ENCODE peak calls at places on chromosome 2, in four cellular contexts. N, I, C and Y are unnamed samples.
A peak's percentile ranks its signal among the peaks of the same experiment; 100 is the strongest.

GRCh38 chr2:105653313-105653712 is 91.4 kb upstream of the NCK2 start:
- DNase-seq in N (no peak), I (no peak), C (no peak), Y (no peak)

GRCh38 chr2:43073373-43073772 is 153.0 kb downstream of the ZFP36L2 start:
- DNase-seq in N (no peak), I (peak; percentile 46), C (peak; percentile 95), Y (no peak)

GRCh38 chr2:182521453-182522427 is 94.9 kb upstream of the PDE1A start:
- DNase-seq in N (no peak), I (no peak), C (no peak), Y (no peak)

GRCh38 chr2:67318014-67318413 is 79.1 kb upstream of the ETAA1 start:
- DNase-seq in N (no peak), I (no peak), C (no peak), Y (no peak)

GRCh38 chr2:149164296-149164695 is 125.8 kb downstream of the LYPD6B start:
- DNase-seq in N (no peak), I (no peak), C (peak; percentile 39), Y (no peak)

GRCh38 chr2:42207826-42208225 is 38.7 kb downstream of the EML4 start:
- DNase-seq in N (no peak), I (no peak), C (no peak), Y (no peak)

GRCh38 chr2:102592601-102593000 is 26.8 kb upstream of the SLC9A2 start:
- DNase-seq in N (peak; percentile 59), I (no peak), C (peak; percentile 56), Y (peak; percentile 36)

GRCh38 chr2:205699554-205700289 is 17.4 kb downstream of the NRP2 start:
- DNase-seq in N (no peak), I (no peak), C (no peak), Y (no peak)

GRCh38 chr2:219506802-219507554 is 7.3 kb upstream of the ASIC4 start:
- DNase-seq in N (peak; percentile 73), I (no peak), C (no peak), Y (no peak)

GRCh38 chr2:152093464-152093863 is 5.4 kb downstream of the CACNB4 start:
- DNase-seq in N (no peak), I (no peak), C (no peak), Y (no peak)

GRCh38 chr2:125837108-125837507 is 818.9 kb upstream of the GYPC start:
- DNase-seq in N (peak; percentile 11), I (no peak), C (no peak), Y (no peak)

GRCh38 chr2:102635317-102635716 is 16.0 kb downstream of the SLC9A2 start:
- DNase-seq in N (no peak), I (no peak), C (no peak), Y (no peak)

GRCh38 chr2:25280066-25280687 is 61.5 kb downstream of the DNMT3A start:
- DNase-seq in N (no peak), I (no peak), C (no peak), Y (no peak)

GRCh38 chr2:162071016-162071415 is 3.0 kb downstream of the DPP4 start:
- DNase-seq in N (no peak), I (no peak), C (no peak), Y (peak; percentile 14)

GRCh38 chr2:178829981-178830380 is 22.8 kb upstream of the TTN start:
- DNase-seq in N (no peak), I (no peak), C (peak; percentile 68), Y (peak; percentile 62)

GRCh38 chr2:102615620-102616436 is 3.5 kb upstream of the SLC9A2 start:
- DNase-seq in N (peak; percentile 85), I (peak; percentile 24), C (peak; percentile 77), Y (peak; percentile 45)

GRCh38 chr2:216142540-216142939 is 33.4 kb downstream of the XRCC5 start:
- DNase-seq in N (no peak), I (peak; percentile 88), C (no peak), Y (no peak)

GRCh38 chr2:188452084-188452483 is 160.4 kb downstream of the GULP1 start:
- DNase-seq in N (no peak), I (no peak), C (no peak), Y (no peak)

GRCh38 chr2:108593547-108594098 is 59.4 kb downstream of the LIMS1 start:
- DNase-seq in N (no peak), I (peak; percentile 97), C (peak; percentile 59), Y (peak; percentile 92)

GRCh38 chr2:38076710-38077430 is 919 bp upstream of the CYP1B1 start:
- DNase-seq in N (peak; percentile 86), I (peak; percentile 91), C (peak; percentile 84), Y (no peak)

GRCh38 chr2:196234672-196235071 is 63.3 kb upstream of the STK17B start:
- DNase-seq in N (no peak), I (peak; percentile 91), C (peak; percentile 30), Y (no peak)

GRCh38 chr2:204110250-204111183 is 174.0 kb downstream of the ICOS start:
- DNase-seq in N (no peak), I (no peak), C (no peak), Y (peak; percentile 84)

GRCh38 chr2:234251326-234252271 is 201.1 kb downstream of the SPP2 start:
- DNase-seq in N (no peak), I (peak; percentile 100), C (peak; percentile 97), Y (peak; percentile 91)

GRCh38 chr2:21774691-21775090 is 650.9 kb downstream of the TDRD15 start:
- DNase-seq in N (no peak), I (no peak), C (no peak), Y (peak; percentile 79)

GRCh38 chr2:7012141-7012809 is 95.1 kb downstream of the RNF144A start:
- DNase-seq in N (no peak), I (peak; percentile 71), C (peak; percentile 81), Y (no peak)

GRCh38 chr2:224085811-224086210 is 46.7 kb upstream of the SERPINE2 start:
- DNase-seq in N (no peak), I (no peak), C (no peak), Y (no peak)

GRCh38 chr2:142872900-142873724 is 4.4 kb upstream of the KYNU start:
- DNase-seq in N (no peak), I (peak; percentile 83), C (peak; percentile 87), Y (peak; percentile 64)

GRCh38 chr2:159545080-159545479 is 71.3 kb downstream of the BAZ2B start:
- DNase-seq in N (no peak), I (no peak), C (no peak), Y (no peak)

GRCh38 chr2:152468832-152469692 is 134.1 kb downstream of the FMNL2 start:
- DNase-seq in N (no peak), I (peak; percentile 47), C (peak; percentile 35), Y (peak; percentile 48)

GRCh38 chr2:28604284-28604843 is 108.5 kb downstream of the PLB1 start:
- DNase-seq in N (no peak), I (no peak), C (peak; percentile 56), Y (no peak)

GRCh38 chr2:205051417-205051816 is 506.1 kb downstream of the PARD3B start:
- DNase-seq in N (no peak), I (no peak), C (peak; percentile 12), Y (no peak)

GRCh38 chr2:3159801-3160545 is 217.6 kb downstream of the EIPR1 start:
- DNase-seq in N (no peak), I (no peak), C (no peak), Y (no peak)

DNA sequence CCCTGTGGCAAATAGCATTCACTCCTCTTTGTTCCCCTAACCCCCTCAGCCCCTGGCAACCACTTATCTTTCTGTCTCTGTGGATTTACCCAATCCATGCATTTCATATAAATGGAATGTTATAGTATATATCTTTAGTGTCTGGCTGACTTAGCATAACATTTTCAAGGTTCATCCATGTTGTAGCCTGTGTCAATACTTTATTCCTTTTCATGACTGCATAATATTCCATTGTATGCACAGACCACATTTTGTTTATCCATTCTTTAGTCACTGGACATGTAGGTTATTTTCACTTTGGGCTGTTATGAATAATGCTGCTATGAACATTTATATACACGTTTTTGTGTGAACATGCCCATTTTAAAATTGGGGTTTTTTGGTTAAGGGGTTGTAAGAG is 42.8 kb downstream of the TET3 start:
- DNase-seq in N (no peak), I (no peak), C (no peak), Y (no peak)
- H3K79me2 ChIP-seq in N (peaks cover 85% of the 10 kb centered on the region), I (peaks cover 69% of the 10 kb centered on the region), C (peaks cover 72% of the 10 kb centered on the region), Y (peaks cover 11% of the 10 kb centered on the region)

DNA sequence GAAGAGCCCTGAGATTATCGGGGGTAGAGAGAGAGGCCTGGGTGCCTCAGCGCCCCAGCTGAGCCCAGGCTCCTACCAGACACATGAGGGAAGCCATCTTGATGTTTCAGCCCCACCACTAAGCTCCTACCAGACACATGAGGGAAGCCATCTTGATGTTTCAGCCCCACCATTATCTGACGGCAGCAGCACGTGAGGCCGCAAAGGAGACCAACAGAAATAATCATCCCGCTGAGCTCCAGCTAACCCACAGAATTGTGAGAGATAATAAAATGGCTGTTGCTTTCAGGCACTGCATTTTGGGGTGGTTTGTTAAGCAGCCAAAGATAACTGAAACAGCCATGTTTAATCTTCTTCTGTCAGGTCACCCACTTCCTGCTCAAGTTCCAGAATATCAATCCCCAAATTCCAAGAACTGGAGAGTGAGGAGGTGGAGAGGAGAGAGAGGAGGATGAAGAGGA is 29.3 kb upstream of the SOS1 start:
- DNase-seq in N (no peak), I (no peak), C (no peak), Y (no peak)
- H2AFZ ChIP-seq in N (peak overlapping the region; percentile 69), I (peak overlapping the region; percentile 4), C (no peak overlapping the region), Y (no peak overlapping the region)

DNA sequence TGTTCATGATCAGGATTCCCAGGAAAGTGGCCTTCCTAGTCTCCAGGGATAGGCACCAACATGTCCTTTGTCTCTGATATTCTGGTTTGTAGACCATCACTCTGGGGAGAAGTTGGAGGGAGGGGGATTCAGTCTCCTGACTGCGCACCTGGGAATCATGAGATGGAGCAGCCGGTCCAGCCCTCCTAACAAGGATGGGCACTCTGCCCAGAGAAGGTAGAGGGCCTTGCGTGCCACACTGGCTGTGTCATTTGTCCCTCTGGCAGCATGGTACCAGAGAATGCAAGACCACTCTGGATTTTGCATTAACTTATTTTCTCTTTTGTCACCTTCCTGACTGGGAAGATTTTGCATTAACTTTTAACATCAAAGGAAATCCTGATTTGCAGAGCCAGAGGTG is 75.2 kb upstream of the EML6 start:
- DNase-seq in N (no peak), I (no peak), C (no peak), Y (no peak)
- H3K79me2 ChIP-seq in N (no peaks in the 10 kb centered on the region), I (peaks cover 3% of the 10 kb centered on the region), C (no peaks in the 10 kb centered on the region), Y (peaks cover 6% of the 10 kb centered on the region)

GRCh38 chr2:109632158-109632789 is 18.1 kb downstream of the SOWAHC start:
- DNase-seq in N (no peak), I (no peak), C (no peak), Y (no peak)

GRCh38 chr2:109630441-109631425 is 16.6 kb downstream of the SOWAHC start:
- DNase-seq in N (no peak), I (no peak), C (no peak), Y (no peak)

GRCh38 chr2:109635426-109636289 is 21.5 kb downstream of the SOWAHC start:
- DNase-seq in N (no peak), I (no peak), C (no peak), Y (no peak)

GRCh38 chr2:109631741-109632140 is 17.6 kb downstream of the SOWAHC start:
- DNase-seq in N (no peak), I (no peak), C (no peak), Y (no peak)

DNA sequence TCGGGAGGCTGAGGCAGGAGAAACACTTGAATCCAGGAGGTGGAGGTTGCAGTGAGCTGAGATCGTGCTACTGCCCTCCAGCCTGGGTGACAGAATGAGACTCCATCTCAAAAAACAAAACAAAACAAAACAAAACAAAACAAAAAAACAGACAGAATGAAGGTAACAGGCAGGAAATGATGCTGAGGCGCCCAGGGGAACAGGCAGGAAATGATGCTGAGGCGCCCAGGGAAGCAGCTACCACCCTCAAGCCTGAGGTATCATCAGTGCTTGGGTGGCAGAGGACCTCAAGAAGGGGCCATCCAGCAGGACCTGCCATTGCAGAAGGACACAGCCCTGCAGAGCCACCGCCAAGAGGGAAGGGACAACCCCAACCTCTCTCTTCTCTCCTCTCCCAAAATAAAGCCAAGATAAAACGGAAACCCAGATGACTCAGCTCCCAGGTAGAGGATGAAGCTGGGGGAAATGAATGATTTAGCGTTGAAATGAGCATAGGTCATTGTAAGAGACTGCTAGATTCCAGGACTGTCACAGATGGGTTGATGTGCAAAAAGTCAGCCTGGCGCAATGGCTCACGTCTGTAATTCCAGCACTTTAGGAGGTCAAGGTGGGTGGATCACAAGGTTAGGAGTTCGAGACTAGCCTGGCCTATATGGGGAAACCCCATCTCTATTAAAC is 19.3 kb downstream of the SOWAHC start:
- DNase-seq in N (no peak), I (no peak), C (no peak), Y (no peak)
- H2AFZ ChIP-seq in N (no peak overlapping the region), I (no peak overlapping the region), C (no peak overlapping the region), Y (no peak overlapping the region)